ENCODE peak calls at places on chromosome 7, in six cellular contexts. I is activated CD4-positive, alpha-beta T cell treated with anti-CD3 and anti-CD28 coated beads, Interleukin-2, amount 50 U/mL, for 24 hours; U is osteocyte; X is immature natural killer cell; J is posterior cingulate gyrus; M is body of pancreas. Q is an unnamed sample.

GRCh38 chr7:154865984-154866685 is 136.8 kb downstream of the PAXIP1 start:
- DNase-seq in X (no peak), I (no peak), U (no peak), J (peak; percentile 30), M (no peak), Q (no peak)

GRCh38 chr7:141220263-141220662 is 146.4 kb downstream of the TMEM178B start:
- DNase-seq in U (no peak), X (no peak), I (no peak), J (no peak), M (no peak), Q (no peak)

GRCh38 chr7:131544449-131545425 is 11.7 kb downstream of the PODXL start:
- DNase-seq in M (no peak), I (no peak), J (peak; percentile 79), U (no peak), X (no peak), Q (no peak)

GRCh38 chr7:125670926-125671572 is 741.4 kb upstream of the POT1 start:
- DNase-seq in J (no peak), U (no peak), M (no peak), I (no peak), X (peak; percentile 5), Q (no peak)

GRCh38 chr7:88005191-88005590 is 71.1 kb downstream of the ADAM22 start:
- DNase-seq in J (no peak), X (no peak), M (no peak), I (no peak), U (no peak), Q (no peak)

GRCh38 chr7:25216837-25217236 is 11.4 kb downstream of the NPVF start:
- DNase-seq in X (peak; percentile 9), J (no peak), I (no peak), M (no peak), U (no peak), Q (no peak)

GRCh38 chr7:71982847-71983246 is 429.3 kb downstream of the CALN1 start:
- DNase-seq in M (no peak), I (no peak), J (no peak), U (peak; percentile 42), X (no peak), Q (no peak)

GRCh38 chr7:55092186-55092976 is 73.6 kb downstream of the EGFR start:
- DNase-seq in I (no peak), U (no peak), X (no peak), J (no peak), M (no peak), Q (no peak)

GRCh38 chr7:136714062-136714461 is 154.4 kb upstream of the CHRM2 start:
- DNase-seq in J (no peak), U (no peak), M (no peak), I (no peak), X (no peak), Q (no peak)

GRCh38 chr7:6015917-6016652 is 7.0 kb downstream of the AIMP2 start:
- DNase-seq in X (no peak), I (no peak), J (peak; percentile 88), U (peak; percentile 93), M (peak; percentile 39), Q (no peak)

GRCh38 chr7:20269726-20270125 is 52.5 kb upstream of the MACC1 start:
- DNase-seq in U (no peak), M (no peak), I (no peak), J (no peak), X (no peak), Q (no peak)

GRCh38 chr7:158124671-158125079 is 462.9 kb downstream of the PTPRN2 start:
- DNase-seq in J (peak; percentile 74), X (no peak), U (no peak), M (no peak), I (no peak), Q (no peak)

GRCh38 chr7:152986369-152986768 is 226.8 kb downstream of the ACTR3B start:
- DNase-seq in I (no peak), M (no peak), J (no peak), U (no peak), X (no peak), Q (no peak)

GRCh38 chr7:135993950-135994349 is 16.8 kb upstream of the MTPN start:
- DNase-seq in J (no peak), M (no peak), X (peak; percentile 29), U (no peak), I (no peak), Q (no peak)

GRCh38 chr7:137342340-137342739 is 1.2 kb downstream of the PTN start:
- DNase-seq in M (no peak), X (no peak), I (no peak), J (no peak), U (no peak), Q (no peak)